ENCODE peak calls at places on chromosomes 4 and X, in eight cellular contexts. One of them, this sample, is unnamed.

GRCh38 chrX:47129879-47130358 is 14.6 kb downstream of the NDUFB11 start:
- DNase-seq in RPMI7951: peak
- DNase-seq in spleen: no peak
- DNase-seq in T1000: no peak
- DNase-seq in CD8-positive, alpha-beta T cell: no peak
- DNase-seq in fibroblast of lung: no peak
- DNase-seq in iPS DF 6.9: no peak
- DNase-seq in endothelial cell: no peak
- DNase-seq in this sample: no peak

GRCh38 chr4:108024078-108024990 is 34.6 kb downstream of the HADH start:
- DNase-seq in endothelial cell: no peak
- DNase-seq in CD8-positive, alpha-beta T cell: no peak
- DNase-seq in RPMI7951: no peak
- DNase-seq in T1000: no peak
- DNase-seq in fibroblast of lung: no peak
- DNase-seq in iPS DF 6.9: no peak
- DNase-seq in spleen: no peak
- DNase-seq in this sample: no peak

GRCh38 chr4:74400395-74400794 is 35.5 kb downstream of the EREG start:
- DNase-seq in RPMI7951: peak
- DNase-seq in CD8-positive, alpha-beta T cell: no peak
- DNase-seq in fibroblast of lung: no peak
- DNase-seq in T1000: no peak
- DNase-seq in spleen: no peak
- DNase-seq in iPS DF 6.9: no peak
- DNase-seq in endothelial cell: no peak
- DNase-seq in this sample: no peak

GRCh38 chrX:2284601-2285000 is 216.2 kb downstream of the DHRSX start:
- DNase-seq in iPS DF 6.9: no peak
- DNase-seq in CD8-positive, alpha-beta T cell: no peak
- DNase-seq in T1000: no peak
- DNase-seq in spleen: no peak
- DNase-seq in endothelial cell: no peak
- DNase-seq in RPMI7951: no peak
- DNase-seq in fibroblast of lung: no peak
- DNase-seq in this sample: no peak

GRCh38 chr4:133146574-133147198 is 2.4 kb upstream of the PCDH10 start:
- DNase-seq in T1000: no peak
- DNase-seq in fibroblast of lung: peak
- DNase-seq in RPMI7951: peak
- DNase-seq in endothelial cell: peak
- DNase-seq in CD8-positive, alpha-beta T cell: no peak
- DNase-seq in spleen: peak
- DNase-seq in iPS DF 6.9: no peak
- DNase-seq in this sample: no peak

GRCh38 chrX:24775891-24776290 is 82.2 kb downstream of the POLA1 start:
- DNase-seq in iPS DF 6.9: no peak
- DNase-seq in RPMI7951: no peak
- DNase-seq in spleen: no peak
- DNase-seq in T1000: no peak
- DNase-seq in endothelial cell: no peak
- DNase-seq in CD8-positive, alpha-beta T cell: no peak
- DNase-seq in fibroblast of lung: no peak
- DNase-seq in this sample: no peak

GRCh38 chr4:38740303-38740702 is 42.5 kb downstream of the TLR10 start:
- DNase-seq in CD8-positive, alpha-beta T cell: no peak
- DNase-seq in fibroblast of lung: no peak
- DNase-seq in iPS DF 6.9: no peak
- DNase-seq in spleen: no peak
- DNase-seq in T1000: no peak
- DNase-seq in RPMI7951: peak
- DNase-seq in endothelial cell: no peak
- DNase-seq in this sample: no peak

GRCh38 chr4:74654230-74654681 is 140.1 kb downstream of the BTC start:
- DNase-seq in iPS DF 6.9: no peak
- DNase-seq in fibroblast of lung: peak
- DNase-seq in RPMI7951: peak
- DNase-seq in endothelial cell: no peak
- DNase-seq in T1000: no peak
- DNase-seq in spleen: no peak
- DNase-seq in CD8-positive, alpha-beta T cell: no peak
- DNase-seq in this sample: no peak

GRCh38 chrX:68433155-68433980 is at the start of gene OPHN1:
- DNase-seq in RPMI7951: peak
- DNase-seq in T1000: peak
- DNase-seq in endothelial cell: peak
- DNase-seq in iPS DF 6.9: peak
- DNase-seq in spleen: peak
- DNase-seq in fibroblast of lung: peak
- DNase-seq in CD8-positive, alpha-beta T cell: no peak
- DNase-seq in this sample: peak

GRCh38 chrX:136055651-136056221 is 70.5 kb downstream of the SLC9A6 start:
- DNase-seq in iPS DF 6.9: no peak
- DNase-seq in T1000: no peak
- DNase-seq in endothelial cell: no peak
- DNase-seq in fibroblast of lung: peak
- DNase-seq in RPMI7951: peak
- DNase-seq in CD8-positive, alpha-beta T cell: no peak
- DNase-seq in spleen: no peak
- DNase-seq in this sample: peak

GRCh38 chr4:26682436-26682835 is 98.6 kb downstream of the TBC1D19 start:
- DNase-seq in spleen: no peak
- DNase-seq in T1000: no peak
- DNase-seq in fibroblast of lung: no peak
- DNase-seq in endothelial cell: no peak
- DNase-seq in RPMI7951: no peak
- DNase-seq in iPS DF 6.9: no peak
- DNase-seq in CD8-positive, alpha-beta T cell: no peak
- DNase-seq in this sample: no peak

GRCh38 chr4:7275067-7275466 is 82.7 kb downstream of the SORCS2 start:
- DNase-seq in iPS DF 6.9: no peak
- DNase-seq in fibroblast of lung: no peak
- DNase-seq in endothelial cell: no peak
- DNase-seq in spleen: no peak
- DNase-seq in CD8-positive, alpha-beta T cell: no peak
- DNase-seq in RPMI7951: no peak
- DNase-seq in T1000: no peak
- DNase-seq in this sample: no peak

GRCh38 chr4:183242291-183242690 is 77.8 kb downstream of the CLDN22 start:
- DNase-seq in fibroblast of lung: no peak
- DNase-seq in CD8-positive, alpha-beta T cell: no peak
- DNase-seq in endothelial cell: no peak
- DNase-seq in T1000: no peak
- DNase-seq in iPS DF 6.9: no peak
- DNase-seq in spleen: no peak
- DNase-seq in RPMI7951: no peak
- DNase-seq in this sample: no peak

This sample was measured in GM04503.